ENCODE peak calls at places on chromosomes 7 and 10, in four cellular contexts. One of them, this sample, is unnamed.

GRCh38 chr7:79352323-79352722 is 101.1 kb downstream of the MAGI2 start:
- DNase-seq in GM12878: no peak
- DNase-seq in HepG2: peak
- DNase-seq in K562: no peak
- DNase-seq in this sample: no peak

GRCh38 chr7:130667593-130668257 is 823 bp downstream of the COPG2 start:
- DNase-seq in GM12878: no peak
- DNase-seq in HepG2: no peak
- DNase-seq in K562: peak
- DNase-seq in this sample: no peak

GRCh38 chr7:142477079-142477651 is 219.3 kb upstream of the PRSS58 start:
- DNase-seq in GM12878: no peak
- DNase-seq in HepG2: no peak
- DNase-seq in K562: no peak
- DNase-seq in this sample: no peak

GRCh38 chr7:1123721-1124120 is 35.8 kb downstream of the GPER1 start:
- DNase-seq in GM12878: no peak
- DNase-seq in HepG2: peak
- DNase-seq in K562: no peak
- DNase-seq in this sample: peak

GRCh38 chr7:25908154-25908948 is 243.6 kb upstream of the NFE2L3 start:
- DNase-seq in GM12878: no peak
- DNase-seq in HepG2: no peak
- DNase-seq in K562: no peak
- DNase-seq in this sample: no peak

GRCh38 chr10:79046326-79046725 is 22.4 kb upstream of the ZMIZ1 start:
- DNase-seq in GM12878: no peak
- DNase-seq in HepG2: no peak
- DNase-seq in K562: no peak
- DNase-seq in this sample: peak

GRCh38 chr7:157347217-157347904 is 10.6 kb downstream of the DNAJB6 start:
- DNase-seq in GM12878: no peak
- DNase-seq in HepG2: no peak
- DNase-seq in K562: no peak
- DNase-seq in this sample: no peak

GRCh38 chr7:82600601-82601000 is 157.0 kb upstream of the CACNA2D1 start:
- DNase-seq in GM12878: no peak
- DNase-seq in HepG2: no peak
- DNase-seq in K562: no peak
- DNase-seq in this sample: no peak

GRCh38 chr7:44393238-44394111 is 68.1 kb upstream of the CAMK2B start:
- DNase-seq in GM12878: no peak
- DNase-seq in HepG2: no peak
- DNase-seq in K562: no peak
- DNase-seq in this sample: no peak

GRCh38 chr10:74799840-74800239 is 26.6 kb upstream of the KAT6B start:
- DNase-seq in GM12878: no peak
- DNase-seq in HepG2: peak
- DNase-seq in K562: no peak
- DNase-seq in this sample: no peak

GRCh38 chr10:6278519-6279120 is 75.9 kb downstream of the PFKFB3 start:
- DNase-seq in GM12878: no peak
- DNase-seq in HepG2: no peak
- DNase-seq in K562: no peak
- DNase-seq in this sample: no peak

GRCh38 chr10:6283632-6284031 is 80.9 kb downstream of the PFKFB3 start:
- DNase-seq in GM12878: no peak
- DNase-seq in HepG2: no peak
- DNase-seq in K562: no peak
- DNase-seq in this sample: no peak

GRCh38 chr10:6279540-6280267 is 77.0 kb downstream of the PFKFB3 start:
- DNase-seq in GM12878: no peak
- DNase-seq in HepG2: peak
- DNase-seq in K562: peak
- DNase-seq in this sample: peak

GRCh38 chr10:6280291-6280690 is 77.6 kb downstream of the PFKFB3 start:
- DNase-seq in GM12878: no peak
- DNase-seq in HepG2: no peak
- DNase-seq in K562: no peak
- DNase-seq in this sample: no peak

GRCh38 chr10:6282454-6282958 is 79.8 kb downstream of the PFKFB3 start:
- DNase-seq in GM12878: no peak
- DNase-seq in HepG2: no peak
- DNase-seq in K562: no peak
- DNase-seq in this sample: no peak
- TF ChIP-seq CREM in GM12878: no peak
- TF ChIP-seq CREM in HepG2: no peak
- TF ChIP-seq CREM in K562: no peak
- TF ChIP-seq CREM in this sample: no peak

GRCh38 chr7:117808273-117808868 is 64.9 kb downstream of the CTTNBP2 start:
- DNase-seq in GM12878: no peak
- DNase-seq in HepG2: no peak
- DNase-seq in K562: no peak
- DNase-seq in this sample: peak

GRCh38 chr7:117806011-117806410 is 67.2 kb downstream of the CTTNBP2 start:
- DNase-seq in GM12878: no peak
- DNase-seq in HepG2: no peak
- DNase-seq in K562: no peak
- DNase-seq in this sample: no peak

GRCh38 chr7:117809958-117810357 is 63.3 kb downstream of the CTTNBP2 start:
- DNase-seq in GM12878: no peak
- DNase-seq in HepG2: no peak
- DNase-seq in K562: no peak
- DNase-seq in this sample: no peak

GRCh38 chr7:117808910-117809705 is 64.1 kb downstream of the CTTNBP2 start:
- DNase-seq in GM12878: no peak
- DNase-seq in HepG2: no peak
- DNase-seq in K562: no peak
- DNase-seq in this sample: no peak

GRCh38 chr7:117807688-117808087 is 65.6 kb downstream of the CTTNBP2 start:
- DNase-seq in GM12878: no peak
- DNase-seq in HepG2: no peak
- DNase-seq in K562: no peak
- DNase-seq in this sample: no peak
- TF ChIP-seq CREM in GM12878: no peak
- TF ChIP-seq CREM in HepG2: no peak
- TF ChIP-seq CREM in K562: no peak
- TF ChIP-seq CREM in this sample: no peak

DNA sequence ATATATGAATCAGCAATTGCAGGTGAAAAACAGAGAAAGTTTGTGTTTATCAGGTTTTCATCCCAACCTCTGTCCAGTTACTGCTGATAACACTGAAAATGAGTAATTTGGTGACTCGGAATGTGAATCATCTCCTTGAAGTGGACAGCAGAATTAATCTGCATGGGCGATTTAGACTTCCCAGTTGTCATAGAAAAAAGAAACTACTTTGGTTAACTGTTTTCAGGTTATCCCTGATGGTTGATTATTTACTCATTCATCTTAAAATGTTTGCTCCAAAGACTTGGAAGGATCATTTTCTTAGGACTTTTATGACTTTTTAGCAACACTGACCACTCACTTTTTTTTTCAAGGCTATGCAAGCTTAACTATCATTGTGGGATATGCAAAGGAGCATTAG is 504.1 kb upstream of the ANKRD30A start:
- DNase-seq in GM12878: no peak
- DNase-seq in HepG2: no peak
- DNase-seq in K562: no peak
- DNase-seq in this sample: no peak
- TF ChIP-seq CREM in GM12878: no peak
- TF ChIP-seq CREM in HepG2: no peak
- TF ChIP-seq CREM in K562: no peak
- TF ChIP-seq CREM in this sample: no peak

GRCh38 chr10:133611079-133611478 is 15.5 kb downstream of the FRG2B start:
- DNase-seq in GM12878: no peak
- DNase-seq in HepG2: no peak
- DNase-seq in K562: no peak
- DNase-seq in this sample: no peak
- TF ChIP-seq CREM in GM12878: no peak
- TF ChIP-seq CREM in HepG2: no peak
- TF ChIP-seq CREM in K562: no peak
- TF ChIP-seq CREM in this sample: no peak

GRCh38 chr10:119377431-119377830 is 165.1 kb downstream of the RGS10 start:
- DNase-seq in GM12878: no peak
- DNase-seq in HepG2: no peak
- DNase-seq in K562: no peak
- DNase-seq in this sample: no peak
- TF ChIP-seq CREM in GM12878: no peak
- TF ChIP-seq CREM in HepG2: no peak
- TF ChIP-seq CREM in K562: no peak
- TF ChIP-seq CREM in this sample: no peak

GRCh38 chr7:12210179-12211053 is 678 bp upstream of the TMEM106B start:
- DNase-seq in GM12878: no peak
- DNase-seq in HepG2: peak
- DNase-seq in K562: peak
- DNase-seq in this sample: no peak
- TF ChIP-seq CREM in GM12878: no peak
- TF ChIP-seq CREM in HepG2: no peak
- TF ChIP-seq CREM in K562: no peak
- TF ChIP-seq CREM in this sample: no peak

GRCh38 chr7:65302883-65303282 is 70.8 kb upstream of the ZNF92 start:
- DNase-seq in GM12878: no peak
- DNase-seq in HepG2: no peak
- DNase-seq in K562: no peak
- DNase-seq in this sample: no peak
- TF ChIP-seq CREM in GM12878: no peak
- TF ChIP-seq CREM in HepG2: no peak
- TF ChIP-seq CREM in K562: no peak
- TF ChIP-seq CREM in this sample: no peak